ENCODE peak calls at places on chromosomes 7 and 10, in nine cellular contexts. One of them, this sample, is unnamed.

GRCh38 chr7:29042893-29043292 is 84.8 kb upstream of the TRIL start:
- DNase-seq in mesenchymal stem cell: no peak
- DNase-seq in NT2/D1: no peak
- DNase-seq in right atrium auricular region: no peak
- DNase-seq in WERI-Rb-1: no peak
- DNase-seq in heart right ventricle: no peak
- DNase-seq in iPS DF 6.9: no peak
- DNase-seq in CD8-positive, alpha-beta memory T cell: no peak
- DNase-seq in fibroblast of pulmonary artery: no peak
- DNase-seq in this sample: no peak

GRCh38 chr10:71621783-71622526 is 97.6 kb downstream of the C10orf105 start:
- DNase-seq in iPS DF 6.9: no peak
- DNase-seq in right atrium auricular region: no peak
- DNase-seq in mesenchymal stem cell: peak; percentile 63
- DNase-seq in fibroblast of pulmonary artery: peak; percentile 11
- DNase-seq in NT2/D1: peak; percentile 55
- DNase-seq in WERI-Rb-1: no peak
- DNase-seq in heart right ventricle: peak; percentile 36
- DNase-seq in CD8-positive, alpha-beta memory T cell: no peak
- DNase-seq in this sample: peak; percentile 64

GRCh38 chr7:129896568-129897382 is 56.0 kb downstream of the UBE2H start:
- DNase-seq in WERI-Rb-1: no peak
- DNase-seq in NT2/D1: no peak
- DNase-seq in CD8-positive, alpha-beta memory T cell: no peak
- DNase-seq in fibroblast of pulmonary artery: no peak
- DNase-seq in mesenchymal stem cell: no peak
- DNase-seq in right atrium auricular region: no peak
- DNase-seq in heart right ventricle: no peak
- DNase-seq in iPS DF 6.9: no peak
- DNase-seq in this sample: no peak

GRCh38 chr10:1366277-1366676 is 310.1 kb downstream of the WDR37 start:
- DNase-seq in NT2/D1: no peak
- DNase-seq in mesenchymal stem cell: no peak
- DNase-seq in fibroblast of pulmonary artery: no peak
- DNase-seq in heart right ventricle: no peak
- DNase-seq in right atrium auricular region: peak; percentile 23
- DNase-seq in iPS DF 6.9: no peak
- DNase-seq in CD8-positive, alpha-beta memory T cell: no peak
- DNase-seq in WERI-Rb-1: no peak
- DNase-seq in this sample: peak; percentile 7

GRCh38 chr7:24894670-24895221 is 85.2 kb downstream of the OSBPL3 start:
- DNase-seq in WERI-Rb-1: no peak
- DNase-seq in NT2/D1: no peak
- DNase-seq in heart right ventricle: no peak
- DNase-seq in iPS DF 6.9: peak; percentile 5
- DNase-seq in mesenchymal stem cell: no peak
- DNase-seq in fibroblast of pulmonary artery: no peak
- DNase-seq in right atrium auricular region: no peak
- DNase-seq in CD8-positive, alpha-beta memory T cell: no peak
- DNase-seq in this sample: peak; percentile 82

GRCh38 chr10:68576118-68576517 is 16.0 kb downstream of the TET1 start:
- DNase-seq in WERI-Rb-1: no peak
- DNase-seq in NT2/D1: no peak
- DNase-seq in mesenchymal stem cell: no peak
- DNase-seq in CD8-positive, alpha-beta memory T cell: no peak
- DNase-seq in iPS DF 6.9: no peak
- DNase-seq in fibroblast of pulmonary artery: no peak
- DNase-seq in heart right ventricle: no peak
- DNase-seq in right atrium auricular region: no peak
- DNase-seq in this sample: no peak

GRCh38 chr10:103038570-103038969 is 120.5 kb downstream of the CNNM2 start:
- DNase-seq in WERI-Rb-1: no peak
- DNase-seq in NT2/D1: no peak
- DNase-seq in iPS DF 6.9: no peak
- DNase-seq in fibroblast of pulmonary artery: no peak
- DNase-seq in mesenchymal stem cell: peak; percentile 85
- DNase-seq in right atrium auricular region: no peak
- DNase-seq in heart right ventricle: no peak
- DNase-seq in CD8-positive, alpha-beta memory T cell: no peak
- DNase-seq in this sample: no peak

GRCh38 chr10:77090381-77091356 is 546.9 kb downstream of the KCNMA1 start:
- DNase-seq in heart right ventricle: no peak
- DNase-seq in fibroblast of pulmonary artery: no peak
- DNase-seq in right atrium auricular region: no peak
- DNase-seq in NT2/D1: no peak
- DNase-seq in CD8-positive, alpha-beta memory T cell: no peak
- DNase-seq in mesenchymal stem cell: no peak
- DNase-seq in WERI-Rb-1: peak; percentile 74
- DNase-seq in iPS DF 6.9: no peak
- DNase-seq in this sample: no peak

GRCh38 chr7:134477954-134478353 is 19.1 kb upstream of the AKR1B1 start:
- DNase-seq in heart right ventricle: no peak
- DNase-seq in fibroblast of pulmonary artery: peak; percentile 46
- DNase-seq in WERI-Rb-1: no peak
- DNase-seq in mesenchymal stem cell: no peak
- DNase-seq in iPS DF 6.9: no peak
- DNase-seq in NT2/D1: no peak
- DNase-seq in right atrium auricular region: no peak
- DNase-seq in CD8-positive, alpha-beta memory T cell: no peak
- DNase-seq in this sample: no peak

GRCh38 chr10:80163741-80164341 is 31.3 kb downstream of the PLAC9 start:
- DNase-seq in fibroblast of pulmonary artery: peak; percentile 38
- DNase-seq in CD8-positive, alpha-beta memory T cell: no peak
- DNase-seq in mesenchymal stem cell: peak; percentile 92
- DNase-seq in heart right ventricle: no peak
- DNase-seq in NT2/D1: no peak
- DNase-seq in right atrium auricular region: peak; percentile 81
- DNase-seq in iPS DF 6.9: no peak
- DNase-seq in WERI-Rb-1: no peak
- DNase-seq in this sample: no peak

GRCh38 chr7:100348805-100349204 is 9.1 kb upstream of the PILRB start:
- DNase-seq in fibroblast of pulmonary artery: no peak
- DNase-seq in CD8-positive, alpha-beta memory T cell: no peak
- DNase-seq in heart right ventricle: no peak
- DNase-seq in mesenchymal stem cell: no peak
- DNase-seq in right atrium auricular region: no peak
- DNase-seq in NT2/D1: no peak
- DNase-seq in WERI-Rb-1: no peak
- DNase-seq in iPS DF 6.9: no peak
- DNase-seq in this sample: no peak

GRCh38 chr10:18738835-18739234 is 79.6 kb downstream of the ARL5B start:
- DNase-seq in NT2/D1: no peak
- DNase-seq in heart right ventricle: no peak
- DNase-seq in CD8-positive, alpha-beta memory T cell: no peak
- DNase-seq in fibroblast of pulmonary artery: no peak
- DNase-seq in iPS DF 6.9: no peak
- DNase-seq in right atrium auricular region: no peak
- DNase-seq in WERI-Rb-1: no peak
- DNase-seq in mesenchymal stem cell: no peak
- DNase-seq in this sample: no peak

GRCh38 chr10:32980558-32981468 is 22.8 kb upstream of the ITGB1 start:
- DNase-seq in NT2/D1: no peak
- DNase-seq in CD8-positive, alpha-beta memory T cell: peak; percentile 75
- DNase-seq in right atrium auricular region: peak; percentile 97
- DNase-seq in heart right ventricle: peak; percentile 88
- DNase-seq in WERI-Rb-1: peak; percentile 85
- DNase-seq in fibroblast of pulmonary artery: peak; percentile 99
- DNase-seq in mesenchymal stem cell: peak; percentile 99
- DNase-seq in iPS DF 6.9: peak; percentile 50
- DNase-seq in this sample: peak; percentile 59

GRCh38 chr10:132774905-132775863 is 10.8 kb downstream of the NKX6-2 start:
- DNase-seq in right atrium auricular region: no peak
- DNase-seq in iPS DF 6.9: no peak
- DNase-seq in CD8-positive, alpha-beta memory T cell: no peak
- DNase-seq in WERI-Rb-1: no peak
- DNase-seq in fibroblast of pulmonary artery: peak; percentile 7
- DNase-seq in heart right ventricle: no peak
- DNase-seq in mesenchymal stem cell: no peak
- DNase-seq in NT2/D1: no peak
- DNase-seq in this sample: peak; percentile 80

GRCh38 chr10:58415757-58416156 is 30.5 kb downstream of the TFAM start:
- DNase-seq in NT2/D1: no peak
- DNase-seq in right atrium auricular region: no peak
- DNase-seq in CD8-positive, alpha-beta memory T cell: no peak
- DNase-seq in WERI-Rb-1: no peak
- DNase-seq in iPS DF 6.9: no peak
- DNase-seq in fibroblast of pulmonary artery: no peak
- DNase-seq in heart right ventricle: no peak
- DNase-seq in mesenchymal stem cell: no peak
- DNase-seq in this sample: no peak

GRCh38 chr7:112515989-112516388 is 35.2 kb downstream of the LSMEM1 start:
- DNase-seq in iPS DF 6.9: no peak
- DNase-seq in NT2/D1: no peak
- DNase-seq in fibroblast of pulmonary artery: no peak
- DNase-seq in mesenchymal stem cell: no peak
- DNase-seq in WERI-Rb-1: no peak
- DNase-seq in CD8-positive, alpha-beta memory T cell: no peak
- DNase-seq in right atrium auricular region: no peak
- DNase-seq in heart right ventricle: no peak
- DNase-seq in this sample: peak; percentile 40

GRCh38 chr7:22578048-22578770 is 78.2 kb upstream of the STEAP1B start:
- DNase-seq in heart right ventricle: no peak
- DNase-seq in fibroblast of pulmonary artery: peak; percentile 92
- DNase-seq in CD8-positive, alpha-beta memory T cell: no peak
- DNase-seq in WERI-Rb-1: no peak
- DNase-seq in iPS DF 6.9: no peak
- DNase-seq in NT2/D1: no peak
- DNase-seq in right atrium auricular region: no peak
- DNase-seq in mesenchymal stem cell: peak; percentile 82
- DNase-seq in this sample: no peak

GRCh38 chr7:91291902-91292301 is 27.7 kb downstream of the FZD1 start:
- DNase-seq in CD8-positive, alpha-beta memory T cell: no peak
- DNase-seq in mesenchymal stem cell: no peak
- DNase-seq in right atrium auricular region: no peak
- DNase-seq in WERI-Rb-1: no peak
- DNase-seq in fibroblast of pulmonary artery: no peak
- DNase-seq in iPS DF 6.9: no peak
- DNase-seq in heart right ventricle: no peak
- DNase-seq in NT2/D1: no peak
- DNase-seq in this sample: no peak

GRCh38 chr7:79778786-79779382 is 325.4 kb upstream of the MAGI2 start:
- DNase-seq in right atrium auricular region: no peak
- DNase-seq in fibroblast of pulmonary artery: peak; percentile 92
- DNase-seq in iPS DF 6.9: no peak
- DNase-seq in heart right ventricle: no peak
- DNase-seq in NT2/D1: no peak
- DNase-seq in WERI-Rb-1: no peak
- DNase-seq in mesenchymal stem cell: peak; percentile 91
- DNase-seq in CD8-positive, alpha-beta memory T cell: no peak
- DNase-seq in this sample: no peak

GRCh38 chr7:150829426-150829825 is 22.9 kb upstream of the AOC1 start:
- DNase-seq in NT2/D1: no peak
- DNase-seq in mesenchymal stem cell: no peak
- DNase-seq in heart right ventricle: no peak
- DNase-seq in right atrium auricular region: no peak
- DNase-seq in WERI-Rb-1: peak; percentile 28
- DNase-seq in fibroblast of pulmonary artery: no peak
- DNase-seq in CD8-positive, alpha-beta memory T cell: no peak
- DNase-seq in iPS DF 6.9: no peak
- DNase-seq in this sample: no peak
- H3K4me3 ChIP-seq in NT2/D1: no peak overlapping the region
- H3K4me3 ChIP-seq in mesenchymal stem cell: no peak overlapping the region
- H3K4me3 ChIP-seq in heart right ventricle: no peak overlapping the region
- H3K4me3 ChIP-seq in right atrium auricular region: no peak overlapping the region
- H3K4me3 ChIP-seq in WERI-Rb-1: no peak overlapping the region
- H3K4me3 ChIP-seq in fibroblast of pulmonary artery: no peak overlapping the region
- H3K4me3 ChIP-seq in CD8-positive, alpha-beta memory T cell: no peak overlapping the region
- H3K4me3 ChIP-seq in iPS DF 6.9: no peak overlapping the region
- H3K4me3 ChIP-seq in this sample: no peak overlapping the region

DNA sequence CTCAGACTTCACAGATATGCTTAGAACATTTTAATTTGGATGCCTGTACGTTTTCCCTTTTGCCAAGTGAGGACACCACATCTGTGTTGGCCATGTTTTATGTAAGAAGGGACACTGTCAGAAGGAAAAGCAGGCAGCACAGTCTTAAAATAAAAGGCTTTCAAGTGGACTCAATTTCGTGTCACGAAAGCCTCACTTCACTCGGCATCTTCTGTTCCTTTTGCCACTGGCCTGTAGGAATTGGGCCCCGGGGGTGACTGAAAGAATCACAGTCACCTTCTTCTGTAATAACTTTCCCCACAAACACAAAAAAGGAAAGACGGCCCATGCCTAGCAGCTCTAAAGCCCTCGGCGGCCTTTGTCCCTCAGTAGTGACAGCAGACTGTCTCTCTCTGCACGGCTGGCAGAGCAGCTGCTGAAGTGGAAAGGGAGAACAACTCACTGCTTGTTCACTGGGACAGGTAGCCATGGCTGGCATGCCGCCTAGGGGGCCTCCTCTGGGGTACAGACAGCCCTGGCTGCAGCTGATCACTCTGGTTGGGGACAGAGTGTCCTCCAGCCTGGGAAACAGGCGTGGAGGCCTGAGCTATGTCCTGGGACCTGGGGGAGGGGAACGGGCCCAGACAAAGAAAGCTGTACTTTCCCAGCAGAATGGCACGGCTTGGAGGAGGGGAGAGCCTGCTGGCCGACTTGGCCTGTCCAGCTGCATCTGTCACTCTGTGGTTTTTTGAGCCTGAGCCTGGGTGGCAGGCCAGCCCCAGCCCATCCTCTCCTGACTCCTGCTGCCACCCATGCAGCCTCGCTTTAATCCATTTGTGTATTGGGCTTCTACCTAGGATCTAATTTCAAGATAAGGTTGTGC is 4.4 kb downstream of the RASSF4 start:
- DNase-seq in fibroblast of pulmonary artery: no peak
- DNase-seq in heart right ventricle: peak; percentile 65
- DNase-seq in NT2/D1: no peak
- DNase-seq in iPS DF 6.9: no peak
- DNase-seq in right atrium auricular region: peak; percentile 79
- DNase-seq in WERI-Rb-1: peak; percentile 90
- DNase-seq in mesenchymal stem cell: peak; percentile 76
- DNase-seq in CD8-positive, alpha-beta memory T cell: no peak
- DNase-seq in this sample: peak; percentile 49
- H3K4me3 ChIP-seq in fibroblast of pulmonary artery: no peak overlapping the region
- H3K4me3 ChIP-seq in heart right ventricle: peak overlapping the region; percentile 19
- H3K4me3 ChIP-seq in NT2/D1: no peak overlapping the region
- H3K4me3 ChIP-seq in iPS DF 6.9: no peak overlapping the region
- H3K4me3 ChIP-seq in right atrium auricular region: peak overlapping the region; percentile 69
- H3K4me3 ChIP-seq in WERI-Rb-1: no peak overlapping the region
- H3K4me3 ChIP-seq in mesenchymal stem cell: no peak overlapping the region
- H3K4me3 ChIP-seq in CD8-positive, alpha-beta memory T cell: no peak overlapping the region
- H3K4me3 ChIP-seq in this sample: no peak overlapping the region

GRCh38 chr10:62005281-62005680 is 103.8 kb downstream of the ARID5B start:
- DNase-seq in NT2/D1: no peak
- DNase-seq in heart right ventricle: no peak
- DNase-seq in WERI-Rb-1: no peak
- DNase-seq in mesenchymal stem cell: peak; percentile 47
- DNase-seq in right atrium auricular region: no peak
- DNase-seq in CD8-positive, alpha-beta memory T cell: no peak
- DNase-seq in iPS DF 6.9: no peak
- DNase-seq in fibroblast of pulmonary artery: peak; percentile 28
- DNase-seq in this sample: no peak
- H3K4me3 ChIP-seq in NT2/D1: no peak overlapping the region
- H3K4me3 ChIP-seq in heart right ventricle: no peak overlapping the region
- H3K4me3 ChIP-seq in WERI-Rb-1: no peak overlapping the region
- H3K4me3 ChIP-seq in mesenchymal stem cell: no peak overlapping the region
- H3K4me3 ChIP-seq in right atrium auricular region: no peak overlapping the region
- H3K4me3 ChIP-seq in CD8-positive, alpha-beta memory T cell: no peak overlapping the region
- H3K4me3 ChIP-seq in iPS DF 6.9: no peak overlapping the region
- H3K4me3 ChIP-seq in fibroblast of pulmonary artery: no peak overlapping the region
- H3K4me3 ChIP-seq in this sample: no peak overlapping the region

GRCh38 chr7:99092064-99092720 is 51.7 kb downstream of the SMURF1 start:
- DNase-seq in fibroblast of pulmonary artery: no peak
- DNase-seq in NT2/D1: no peak
- DNase-seq in mesenchymal stem cell: no peak
- DNase-seq in WERI-Rb-1: no peak
- DNase-seq in right atrium auricular region: no peak
- DNase-seq in heart right ventricle: no peak
- DNase-seq in CD8-positive, alpha-beta memory T cell: no peak
- DNase-seq in iPS DF 6.9: no peak
- DNase-seq in this sample: no peak
- H3K4me3 ChIP-seq in fibroblast of pulmonary artery: no peak overlapping the region
- H3K4me3 ChIP-seq in NT2/D1: no peak overlapping the region
- H3K4me3 ChIP-seq in mesenchymal stem cell: no peak overlapping the region
- H3K4me3 ChIP-seq in WERI-Rb-1: no peak overlapping the region
- H3K4me3 ChIP-seq in right atrium auricular region: no peak overlapping the region
- H3K4me3 ChIP-seq in heart right ventricle: no peak overlapping the region
- H3K4me3 ChIP-seq in CD8-positive, alpha-beta memory T cell: no peak overlapping the region
- H3K4me3 ChIP-seq in iPS DF 6.9: no peak overlapping the region
- H3K4me3 ChIP-seq in this sample: no peak overlapping the region